ENCODE peak calls at places on chromosomes 11 and 22, in five cellular contexts. Q, B, R, P and G are unnamed samples.

GRCh38 chr11:68610452-68611116 is 73.8 kb upstream of the GAL start:
- DNase-seq in Q (no peak), B (no peak), R (no peak), P (no peak), G (no peak)

GRCh38 chr11:96384156-96384555 is 5.6 kb downstream of the CCDC82 start:
- DNase-seq in Q (no peak), B (no peak), R (no peak), P (no peak), G (no peak)

GRCh38 chr11:64095286-64095825 is 59.6 kb downstream of the FLRT1 start:
- DNase-seq in Q (no peak), B (no peak), R (no peak), P (no peak), G (no peak)

GRCh38 chr11:61716478-61717285 is 35.8 kb upstream of the MYRF start:
- DNase-seq in Q (no peak), B (no peak), R (no peak), P (no peak), G (no peak)

GRCh38 chr11:114187173-114187572 is 109.0 kb upstream of the NNMT start:
- DNase-seq in Q (no peak), B (no peak), R (no peak), P (no peak), G (no peak)

GRCh38 chr11:132005874-132006273 is 635.5 kb downstream of the NTM start:
- DNase-seq in Q (no peak), B (no peak), R (no peak), P (no peak), G (no peak)

GRCh38 chr11:44574620-44575287 is 9.3 kb downstream of the CD82 start:
- DNase-seq in Q (no peak), B (no peak), R (no peak), P (no peak), G (no peak)

GRCh38 chr22:49295465-49295743 is 532.3 kb downstream of the BRD1 start:
- DNase-seq in Q (no peak), B (no peak), R (no peak), P (no peak), G (no peak)

GRCh38 chr22:24693359-24693758 is 81.2 kb downstream of the PIWIL3 start:
- DNase-seq in Q (no peak), B (no peak), R (no peak), P (no peak), G (no peak)

GRCh38 chr22:49052023-49052538 is 775.6 kb downstream of the BRD1 start:
- DNase-seq in Q (no peak), B (no peak), R (no peak), P (no peak), G (no peak)

GRCh38 chr11:117913736-117914397 is 15.3 kb downstream of the TMPRSS13 start:
- DNase-seq in Q (no peak), B (no peak), R (no peak), P (no peak), G (no peak)

GRCh38 chr11:116702772-116703360 is 69.9 kb downstream of the BUD13 start:
- DNase-seq in Q (no peak), B (no peak), R (no peak), P (no peak), G (no peak)

GRCh38 chr11:115334932-115335788 is 169.1 kb downstream of the CADM1 start:
- DNase-seq in Q (no peak), B (no peak), R (no peak), P (no peak), G (peak)

GRCh38 chr22:29207562-29208501 is 2.1 kb downstream of the EMID1 start:
- DNase-seq in Q (no peak), B (no peak), R (no peak), P (no peak), G (no peak)

GRCh38 chr11:57493507-57494503 is 21.7 kb downstream of the SLC43A1 start:
- DNase-seq in Q (peak), B (peak), R (peak), P (peak), G (peak)